ENCODE peak calls at places on chromosomes 4 and X, in four cellular contexts. One of them, this sample, is unnamed.

GRCh38 chrX:9341305-9342201 is 123.3 kb upstream of the TBL1X start:
- DNase-seq in effector memory CD8-positive, alpha-beta T cell: no peak
- DNase-seq in KG1: no peak
- DNase-seq in activated T-helper 2 cell treated with anti-CD3 and anti-CD28 coated beads, Interferon-gamma antibody, Interleukin-2, Interleukin-4, amounts not matched to agents 10 μg/mL and 5 μg/mL and 100 μg/mL, durations not matched to agents 14 hours and 24 hours and 36 hours: peak
- DNase-seq in this sample: peak

GRCh38 chr4:88738714-88739366 is 41.2 kb upstream of the NAP1L5 start:
- DNase-seq in effector memory CD8-positive, alpha-beta T cell: no peak
- DNase-seq in KG1: no peak
- DNase-seq in activated T-helper 2 cell treated with anti-CD3 and anti-CD28 coated beads, Interferon-gamma antibody, Interleukin-2, Interleukin-4, amounts not matched to agents 10 μg/mL and 5 μg/mL and 100 μg/mL, durations not matched to agents 14 hours and 24 hours and 36 hours: no peak
- DNase-seq in this sample: no peak

GRCh38 chr4:1571165-1571908 is 112.8 kb downstream of the FAM53A start:
- DNase-seq in effector memory CD8-positive, alpha-beta T cell: no peak
- DNase-seq in KG1: no peak
- DNase-seq in activated T-helper 2 cell treated with anti-CD3 and anti-CD28 coated beads, Interferon-gamma antibody, Interleukin-2, Interleukin-4, amounts not matched to agents 10 μg/mL and 5 μg/mL and 100 μg/mL, durations not matched to agents 14 hours and 24 hours and 36 hours: no peak
- DNase-seq in this sample: no peak

GRCh38 chr4:8315343-8316250 is 46.0 kb downstream of the HTRA3 start:
- DNase-seq in effector memory CD8-positive, alpha-beta T cell: no peak
- DNase-seq in KG1: no peak
- DNase-seq in activated T-helper 2 cell treated with anti-CD3 and anti-CD28 coated beads, Interferon-gamma antibody, Interleukin-2, Interleukin-4, amounts not matched to agents 10 μg/mL and 5 μg/mL and 100 μg/mL, durations not matched to agents 14 hours and 24 hours and 36 hours: no peak
- DNase-seq in this sample: no peak

GRCh38 chr4:150986085-150986484 is 29.0 kb downstream of the LRBA start:
- DNase-seq in effector memory CD8-positive, alpha-beta T cell: no peak
- DNase-seq in KG1: no peak
- DNase-seq in activated T-helper 2 cell treated with anti-CD3 and anti-CD28 coated beads, Interferon-gamma antibody, Interleukin-2, Interleukin-4, amounts not matched to agents 10 μg/mL and 5 μg/mL and 100 μg/mL, durations not matched to agents 14 hours and 24 hours and 36 hours: no peak
- DNase-seq in this sample: no peak

GRCh38 chr4:114267976-114268375 is 288.5 kb upstream of the ARSJ start:
- DNase-seq in effector memory CD8-positive, alpha-beta T cell: no peak
- DNase-seq in KG1: no peak
- DNase-seq in activated T-helper 2 cell treated with anti-CD3 and anti-CD28 coated beads, Interferon-gamma antibody, Interleukin-2, Interleukin-4, amounts not matched to agents 10 μg/mL and 5 μg/mL and 100 μg/mL, durations not matched to agents 14 hours and 24 hours and 36 hours: no peak
- DNase-seq in this sample: no peak

GRCh38 chr4:86977621-86978184 is 42.9 kb downstream of the AFF1 start:
- DNase-seq in effector memory CD8-positive, alpha-beta T cell: no peak
- DNase-seq in KG1: no peak
- DNase-seq in activated T-helper 2 cell treated with anti-CD3 and anti-CD28 coated beads, Interferon-gamma antibody, Interleukin-2, Interleukin-4, amounts not matched to agents 10 μg/mL and 5 μg/mL and 100 μg/mL, durations not matched to agents 14 hours and 24 hours and 36 hours: no peak
- DNase-seq in this sample: no peak

GRCh38 chrX:110795645-110796510 is at the start of gene CHRDL1:
- DNase-seq in effector memory CD8-positive, alpha-beta T cell: no peak
- DNase-seq in KG1: no peak
- DNase-seq in activated T-helper 2 cell treated with anti-CD3 and anti-CD28 coated beads, Interferon-gamma antibody, Interleukin-2, Interleukin-4, amounts not matched to agents 10 μg/mL and 5 μg/mL and 100 μg/mL, durations not matched to agents 14 hours and 24 hours and 36 hours: no peak
- DNase-seq in this sample: no peak

GRCh38 chrX:101729986-101730385 is 70.3 kb upstream of the ARMCX2 start:
- DNase-seq in effector memory CD8-positive, alpha-beta T cell: no peak
- DNase-seq in KG1: no peak
- DNase-seq in activated T-helper 2 cell treated with anti-CD3 and anti-CD28 coated beads, Interferon-gamma antibody, Interleukin-2, Interleukin-4, amounts not matched to agents 10 μg/mL and 5 μg/mL and 100 μg/mL, durations not matched to agents 14 hours and 24 hours and 36 hours: no peak
- DNase-seq in this sample: no peak

GRCh38 chr4:169256101-169256612 is 14.6 kb downstream of the SH3RF1 start:
- DNase-seq in effector memory CD8-positive, alpha-beta T cell: no peak
- DNase-seq in KG1: no peak
- DNase-seq in activated T-helper 2 cell treated with anti-CD3 and anti-CD28 coated beads, Interferon-gamma antibody, Interleukin-2, Interleukin-4, amounts not matched to agents 10 μg/mL and 5 μg/mL and 100 μg/mL, durations not matched to agents 14 hours and 24 hours and 36 hours: no peak
- DNase-seq in this sample: no peak

GRCh38 chr4:79650794-79651431 is 242.9 kb upstream of the GK2 start:
- DNase-seq in effector memory CD8-positive, alpha-beta T cell: no peak
- DNase-seq in KG1: no peak
- DNase-seq in activated T-helper 2 cell treated with anti-CD3 and anti-CD28 coated beads, Interferon-gamma antibody, Interleukin-2, Interleukin-4, amounts not matched to agents 10 μg/mL and 5 μg/mL and 100 μg/mL, durations not matched to agents 14 hours and 24 hours and 36 hours: no peak
- DNase-seq in this sample: no peak

GRCh38 chr4:32025840-32026459 is 1305.8 kb downstream of the PCDH7 start:
- DNase-seq in effector memory CD8-positive, alpha-beta T cell: no peak
- DNase-seq in KG1: no peak
- DNase-seq in activated T-helper 2 cell treated with anti-CD3 and anti-CD28 coated beads, Interferon-gamma antibody, Interleukin-2, Interleukin-4, amounts not matched to agents 10 μg/mL and 5 μg/mL and 100 μg/mL, durations not matched to agents 14 hours and 24 hours and 36 hours: no peak
- DNase-seq in this sample: no peak

GRCh38 chr4:7390366-7390765 is 44.4 kb downstream of the PSAPL1 start:
- DNase-seq in effector memory CD8-positive, alpha-beta T cell: no peak
- DNase-seq in KG1: no peak
- DNase-seq in activated T-helper 2 cell treated with anti-CD3 and anti-CD28 coated beads, Interferon-gamma antibody, Interleukin-2, Interleukin-4, amounts not matched to agents 10 μg/mL and 5 μg/mL and 100 μg/mL, durations not matched to agents 14 hours and 24 hours and 36 hours: no peak
- DNase-seq in this sample: no peak

GRCh38 chrX:133810925-133811324 is 174.5 kb downstream of the GPC3 start:
- DNase-seq in effector memory CD8-positive, alpha-beta T cell: no peak
- DNase-seq in KG1: no peak
- DNase-seq in activated T-helper 2 cell treated with anti-CD3 and anti-CD28 coated beads, Interferon-gamma antibody, Interleukin-2, Interleukin-4, amounts not matched to agents 10 μg/mL and 5 μg/mL and 100 μg/mL, durations not matched to agents 14 hours and 24 hours and 36 hours: no peak
- DNase-seq in this sample: no peak

GRCh38 chrX:123340691-123341090 is 156.6 kb downstream of the GRIA3 start:
- DNase-seq in effector memory CD8-positive, alpha-beta T cell: no peak
- DNase-seq in KG1: no peak
- DNase-seq in activated T-helper 2 cell treated with anti-CD3 and anti-CD28 coated beads, Interferon-gamma antibody, Interleukin-2, Interleukin-4, amounts not matched to agents 10 μg/mL and 5 μg/mL and 100 μg/mL, durations not matched to agents 14 hours and 24 hours and 36 hours: no peak
- DNase-seq in this sample: no peak

GRCh38 chr4:81698536-81698935 is 226.8 kb upstream of the RASGEF1B start:
- DNase-seq in effector memory CD8-positive, alpha-beta T cell: no peak
- DNase-seq in KG1: no peak
- DNase-seq in activated T-helper 2 cell treated with anti-CD3 and anti-CD28 coated beads, Interferon-gamma antibody, Interleukin-2, Interleukin-4, amounts not matched to agents 10 μg/mL and 5 μg/mL and 100 μg/mL, durations not matched to agents 14 hours and 24 hours and 36 hours: no peak
- DNase-seq in this sample: no peak

GRCh38 chr4:133150643-133151300 is 1.7 kb downstream of the PCDH10 start:
- DNase-seq in effector memory CD8-positive, alpha-beta T cell: no peak
- DNase-seq in KG1: no peak
- DNase-seq in activated T-helper 2 cell treated with anti-CD3 and anti-CD28 coated beads, Interferon-gamma antibody, Interleukin-2, Interleukin-4, amounts not matched to agents 10 μg/mL and 5 μg/mL and 100 μg/mL, durations not matched to agents 14 hours and 24 hours and 36 hours: peak
- DNase-seq in this sample: no peak

GRCh38 chrX:40173662-40174593 is 76.2 kb upstream of the BCOR start:
- DNase-seq in effector memory CD8-positive, alpha-beta T cell: no peak
- DNase-seq in KG1: peak
- DNase-seq in activated T-helper 2 cell treated with anti-CD3 and anti-CD28 coated beads, Interferon-gamma antibody, Interleukin-2, Interleukin-4, amounts not matched to agents 10 μg/mL and 5 μg/mL and 100 μg/mL, durations not matched to agents 14 hours and 24 hours and 36 hours: peak
- DNase-seq in this sample: no peak

GRCh38 chr4:166594326-166594946 is 639.9 kb downstream of the SPOCK3 start:
- DNase-seq in effector memory CD8-positive, alpha-beta T cell: no peak
- DNase-seq in KG1: no peak
- DNase-seq in activated T-helper 2 cell treated with anti-CD3 and anti-CD28 coated beads, Interferon-gamma antibody, Interleukin-2, Interleukin-4, amounts not matched to agents 10 μg/mL and 5 μg/mL and 100 μg/mL, durations not matched to agents 14 hours and 24 hours and 36 hours: no peak
- DNase-seq in this sample: no peak

GRCh38 chrX:15336023-15336413 is 695 bp upstream of the PIGA start:
- DNase-seq in effector memory CD8-positive, alpha-beta T cell: peak
- DNase-seq in KG1: no peak
- DNase-seq in activated T-helper 2 cell treated with anti-CD3 and anti-CD28 coated beads, Interferon-gamma antibody, Interleukin-2, Interleukin-4, amounts not matched to agents 10 μg/mL and 5 μg/mL and 100 μg/mL, durations not matched to agents 14 hours and 24 hours and 36 hours: peak
- DNase-seq in this sample: peak

GRCh38 chr4:1033840-1034551 is 22.6 kb downstream of the FGFRL1 start:
- DNase-seq in effector memory CD8-positive, alpha-beta T cell: no peak
- DNase-seq in KG1: no peak
- DNase-seq in activated T-helper 2 cell treated with anti-CD3 and anti-CD28 coated beads, Interferon-gamma antibody, Interleukin-2, Interleukin-4, amounts not matched to agents 10 μg/mL and 5 μg/mL and 100 μg/mL, durations not matched to agents 14 hours and 24 hours and 36 hours: no peak
- DNase-seq in this sample: no peak

GRCh38 chr4:182142146-182143085 is 100.8 kb upstream of the TENM3 start:
- DNase-seq in effector memory CD8-positive, alpha-beta T cell: no peak
- DNase-seq in KG1: no peak
- DNase-seq in activated T-helper 2 cell treated with anti-CD3 and anti-CD28 coated beads, Interferon-gamma antibody, Interleukin-2, Interleukin-4, amounts not matched to agents 10 μg/mL and 5 μg/mL and 100 μg/mL, durations not matched to agents 14 hours and 24 hours and 36 hours: no peak
- DNase-seq in this sample: no peak

GRCh38 chrX:154417157-154417556 is 5.8 kb downstream of the TAFAZZIN start:
- DNase-seq in effector memory CD8-positive, alpha-beta T cell: no peak
- DNase-seq in KG1: no peak
- DNase-seq in activated T-helper 2 cell treated with anti-CD3 and anti-CD28 coated beads, Interferon-gamma antibody, Interleukin-2, Interleukin-4, amounts not matched to agents 10 μg/mL and 5 μg/mL and 100 μg/mL, durations not matched to agents 14 hours and 24 hours and 36 hours: no peak
- DNase-seq in this sample: no peak

GRCh38 chrX:37846141-37846540 is 1.2 kb downstream of the DYNLT3 start:
- DNase-seq in effector memory CD8-positive, alpha-beta T cell: no peak
- DNase-seq in KG1: no peak
- DNase-seq in activated T-helper 2 cell treated with anti-CD3 and anti-CD28 coated beads, Interferon-gamma antibody, Interleukin-2, Interleukin-4, amounts not matched to agents 10 μg/mL and 5 μg/mL and 100 μg/mL, durations not matched to agents 14 hours and 24 hours and 36 hours: no peak
- DNase-seq in this sample: no peak

GRCh38 chrX:51148848-51149247 is 183.8 kb upstream of the NUDT10 start:
- DNase-seq in effector memory CD8-positive, alpha-beta T cell: no peak
- DNase-seq in KG1: no peak
- DNase-seq in activated T-helper 2 cell treated with anti-CD3 and anti-CD28 coated beads, Interferon-gamma antibody, Interleukin-2, Interleukin-4, amounts not matched to agents 10 μg/mL and 5 μg/mL and 100 μg/mL, durations not matched to agents 14 hours and 24 hours and 36 hours: no peak
- DNase-seq in this sample: no peak

GRCh38 chr4:146407669-146408084 is 114.1 kb downstream of the SLC10A7 start:
- DNase-seq in effector memory CD8-positive, alpha-beta T cell: no peak
- DNase-seq in KG1: no peak
- DNase-seq in activated T-helper 2 cell treated with anti-CD3 and anti-CD28 coated beads, Interferon-gamma antibody, Interleukin-2, Interleukin-4, amounts not matched to agents 10 μg/mL and 5 μg/mL and 100 μg/mL, durations not matched to agents 14 hours and 24 hours and 36 hours: no peak
- DNase-seq in this sample: no peak

GRCh38 chr4:38067499-38067898 is 107.3 kb downstream of the PTTG2 start:
- DNase-seq in effector memory CD8-positive, alpha-beta T cell: no peak
- DNase-seq in KG1: no peak
- DNase-seq in activated T-helper 2 cell treated with anti-CD3 and anti-CD28 coated beads, Interferon-gamma antibody, Interleukin-2, Interleukin-4, amounts not matched to agents 10 μg/mL and 5 μg/mL and 100 μg/mL, durations not matched to agents 14 hours and 24 hours and 36 hours: no peak
- DNase-seq in this sample: no peak

GRCh38 chr4:25844957-25845712 is 17.7 kb downstream of the SEL1L3 start:
- DNase-seq in effector memory CD8-positive, alpha-beta T cell: no peak
- DNase-seq in KG1: no peak
- DNase-seq in activated T-helper 2 cell treated with anti-CD3 and anti-CD28 coated beads, Interferon-gamma antibody, Interleukin-2, Interleukin-4, amounts not matched to agents 10 μg/mL and 5 μg/mL and 100 μg/mL, durations not matched to agents 14 hours and 24 hours and 36 hours: no peak
- DNase-seq in this sample: no peak

GRCh38 chr4:2354760-2355159 is 63.7 kb downstream of the ZFYVE28 start:
- DNase-seq in effector memory CD8-positive, alpha-beta T cell: no peak
- DNase-seq in KG1: no peak
- DNase-seq in activated T-helper 2 cell treated with anti-CD3 and anti-CD28 coated beads, Interferon-gamma antibody, Interleukin-2, Interleukin-4, amounts not matched to agents 10 μg/mL and 5 μg/mL and 100 μg/mL, durations not matched to agents 14 hours and 24 hours and 36 hours: no peak
- DNase-seq in this sample: peak

GRCh38 chr4:104979083-104979760 is 167.5 kb upstream of the TET2 start:
- DNase-seq in effector memory CD8-positive, alpha-beta T cell: no peak
- DNase-seq in KG1: no peak
- DNase-seq in activated T-helper 2 cell treated with anti-CD3 and anti-CD28 coated beads, Interferon-gamma antibody, Interleukin-2, Interleukin-4, amounts not matched to agents 10 μg/mL and 5 μg/mL and 100 μg/mL, durations not matched to agents 14 hours and 24 hours and 36 hours: no peak
- DNase-seq in this sample: no peak

GRCh38 chrX:93637591-93637990 is 35.8 kb downstream of the NAP1L3 start:
- DNase-seq in effector memory CD8-positive, alpha-beta T cell: no peak
- DNase-seq in KG1: no peak
- DNase-seq in activated T-helper 2 cell treated with anti-CD3 and anti-CD28 coated beads, Interferon-gamma antibody, Interleukin-2, Interleukin-4, amounts not matched to agents 10 μg/mL and 5 μg/mL and 100 μg/mL, durations not matched to agents 14 hours and 24 hours and 36 hours: no peak
- DNase-seq in this sample: no peak

GRCh38 chr4:16916719-16917337 is 18.4 kb upstream of the LDB2 start:
- DNase-seq in effector memory CD8-positive, alpha-beta T cell: peak
- DNase-seq in KG1: peak
- DNase-seq in activated T-helper 2 cell treated with anti-CD3 and anti-CD28 coated beads, Interferon-gamma antibody, Interleukin-2, Interleukin-4, amounts not matched to agents 10 μg/mL and 5 μg/mL and 100 μg/mL, durations not matched to agents 14 hours and 24 hours and 36 hours: peak
- DNase-seq in this sample: peak

GRCh38 chr4:54912155-54912554 is 213.2 kb downstream of the KDR start:
- DNase-seq in effector memory CD8-positive, alpha-beta T cell: no peak
- DNase-seq in KG1: no peak
- DNase-seq in activated T-helper 2 cell treated with anti-CD3 and anti-CD28 coated beads, Interferon-gamma antibody, Interleukin-2, Interleukin-4, amounts not matched to agents 10 μg/mL and 5 μg/mL and 100 μg/mL, durations not matched to agents 14 hours and 24 hours and 36 hours: no peak
- DNase-seq in this sample: no peak

GRCh38 chrX:9646471-9647038 is 119.1 kb downstream of the GPR143 start:
- DNase-seq in effector memory CD8-positive, alpha-beta T cell: no peak
- DNase-seq in KG1: no peak
- DNase-seq in activated T-helper 2 cell treated with anti-CD3 and anti-CD28 coated beads, Interferon-gamma antibody, Interleukin-2, Interleukin-4, amounts not matched to agents 10 μg/mL and 5 μg/mL and 100 μg/mL, durations not matched to agents 14 hours and 24 hours and 36 hours: no peak
- DNase-seq in this sample: no peak

GRCh38 chr4:187179086-187180070 is 455.7 kb upstream of the FAT1 start:
- DNase-seq in effector memory CD8-positive, alpha-beta T cell: no peak
- DNase-seq in KG1: no peak
- DNase-seq in activated T-helper 2 cell treated with anti-CD3 and anti-CD28 coated beads, Interferon-gamma antibody, Interleukin-2, Interleukin-4, amounts not matched to agents 10 μg/mL and 5 μg/mL and 100 μg/mL, durations not matched to agents 14 hours and 24 hours and 36 hours: no peak
- DNase-seq in this sample: no peak

GRCh38 chrX:119374736-119375135 is 24.4 kb upstream of the SLC25A43 start:
- DNase-seq in effector memory CD8-positive, alpha-beta T cell: no peak
- DNase-seq in KG1: no peak
- DNase-seq in activated T-helper 2 cell treated with anti-CD3 and anti-CD28 coated beads, Interferon-gamma antibody, Interleukin-2, Interleukin-4, amounts not matched to agents 10 μg/mL and 5 μg/mL and 100 μg/mL, durations not matched to agents 14 hours and 24 hours and 36 hours: no peak
- DNase-seq in this sample: no peak

GRCh38 chr4:26238782-26239647 is 81.8 kb upstream of the RBPJ start:
- DNase-seq in effector memory CD8-positive, alpha-beta T cell: no peak
- DNase-seq in KG1: no peak
- DNase-seq in activated T-helper 2 cell treated with anti-CD3 and anti-CD28 coated beads, Interferon-gamma antibody, Interleukin-2, Interleukin-4, amounts not matched to agents 10 μg/mL and 5 μg/mL and 100 μg/mL, durations not matched to agents 14 hours and 24 hours and 36 hours: no peak
- DNase-seq in this sample: no peak

GRCh38 chrX:1466232-1466661 is 13.5 kb upstream of the ASMTL start:
- DNase-seq in effector memory CD8-positive, alpha-beta T cell: no peak
- DNase-seq in KG1: no peak
- DNase-seq in activated T-helper 2 cell treated with anti-CD3 and anti-CD28 coated beads, Interferon-gamma antibody, Interleukin-2, Interleukin-4, amounts not matched to agents 10 μg/mL and 5 μg/mL and 100 μg/mL, durations not matched to agents 14 hours and 24 hours and 36 hours: no peak
- DNase-seq in this sample: no peak

GRCh38 chr4:84389406-84389805 is 109.7 kb downstream of the NKX6-1 start:
- DNase-seq in effector memory CD8-positive, alpha-beta T cell: no peak
- DNase-seq in KG1: no peak
- DNase-seq in activated T-helper 2 cell treated with anti-CD3 and anti-CD28 coated beads, Interferon-gamma antibody, Interleukin-2, Interleukin-4, amounts not matched to agents 10 μg/mL and 5 μg/mL and 100 μg/mL, durations not matched to agents 14 hours and 24 hours and 36 hours: no peak
- DNase-seq in this sample: no peak

This sample was measured in naive B cell.